ENCODE peak calls at places on chromosomes 7 and 10, in four cellular contexts. One of them, this sample, is unnamed.

GRCh38 chr10:116307450-116307849 is 16.8 kb upstream of the CCDC172 start:
- DNase-seq in H1: no peak
- DNase-seq in mesenchymal stem cell: no peak
- DNase-seq in IMR-90: no peak
- DNase-seq in this sample: no peak

GRCh38 chr7:34128762-34129161 is 223.4 kb downstream of the BMPER start:
- DNase-seq in H1: no peak
- DNase-seq in mesenchymal stem cell: peak
- DNase-seq in IMR-90: peak
- DNase-seq in this sample: no peak

GRCh38 chr10:46106410-46107255 is 60.6 kb upstream of the MSMB start:
- DNase-seq in H1: no peak
- DNase-seq in IMR-90: peak
- DNase-seq in mesenchymal stem cell: peak
- DNase-seq in this sample: peak

GRCh38 chr7:157757211-157757610 is 420.4 kb downstream of the DNAJB6 start:
- DNase-seq in IMR-90: no peak
- DNase-seq in mesenchymal stem cell: no peak
- DNase-seq in H1: no peak
- DNase-seq in this sample: no peak

GRCh38 chr7:542935-543789 is 23.5 kb upstream of the PDGFA start:
- DNase-seq in mesenchymal stem cell: peak
- DNase-seq in H1: no peak
- DNase-seq in IMR-90: peak
- DNase-seq in this sample: peak

GRCh38 chr7:111264111-111264868 is 173.4 kb downstream of the LRRN3 start:
- DNase-seq in IMR-90: no peak
- DNase-seq in mesenchymal stem cell: no peak
- DNase-seq in H1: no peak
- DNase-seq in this sample: no peak

GRCh38 chr10:102420443-102420809 is 210 bp upstream of the FBXL15 start:
- DNase-seq in H1: no peak
- DNase-seq in IMR-90: no peak
- DNase-seq in mesenchymal stem cell: no peak
- DNase-seq in this sample: peak

GRCh38 chr7:22549667-22550513 is 49.9 kb upstream of the STEAP1B start:
- DNase-seq in mesenchymal stem cell: peak
- DNase-seq in H1: peak
- DNase-seq in IMR-90: peak
- DNase-seq in this sample: peak

GRCh38 chr10:43256531-43257209 is 10.2 kb downstream of the RASGEF1A start:
- DNase-seq in IMR-90: no peak
- DNase-seq in H1: no peak
- DNase-seq in mesenchymal stem cell: no peak
- DNase-seq in this sample: no peak

GRCh38 chr10:101400529-101400928 is 46.6 kb downstream of the BTRC start:
- DNase-seq in IMR-90: peak
- DNase-seq in mesenchymal stem cell: no peak
- DNase-seq in H1: no peak
- DNase-seq in this sample: peak

GRCh38 chr10:123597676-123598075 is 68.5 kb upstream of the GPR26 start:
- DNase-seq in mesenchymal stem cell: no peak
- DNase-seq in H1: no peak
- DNase-seq in IMR-90: no peak
- DNase-seq in this sample: no peak

GRCh38 chr7:27161214-27161720 is 4.1 kb downstream of the HOXA9 start:
- DNase-seq in H1: no peak
- DNase-seq in mesenchymal stem cell: no peak
- DNase-seq in IMR-90: no peak
- DNase-seq in this sample: no peak

GRCh38 chr7:27161721-27162547 is 3.4 kb downstream of the HOXA9 start:
- DNase-seq in H1: no peak
- DNase-seq in IMR-90: no peak
- DNase-seq in mesenchymal stem cell: peak
- DNase-seq in this sample: no peak

GRCh38 chr7:27163776-27164380 is 1.5 kb downstream of the HOXA9 start:
- DNase-seq in mesenchymal stem cell: no peak
- DNase-seq in H1: no peak
- DNase-seq in IMR-90: no peak
- DNase-seq in this sample: no peak

GRCh38 chr7:27162930-27163775 is 2.2 kb downstream of the HOXA9 start:
- DNase-seq in IMR-90: no peak
- DNase-seq in mesenchymal stem cell: no peak
- DNase-seq in H1: no peak
- DNase-seq in this sample: no peak

GRCh38 chr7:27162548-27162848 is 2.8 kb downstream of the HOXA9 start:
- DNase-seq in H1: no peak
- DNase-seq in IMR-90: no peak
- DNase-seq in mesenchymal stem cell: no peak
- DNase-seq in this sample: no peak
- H3K4me3 ChIP-seq in H1: no peak
- H3K4me3 ChIP-seq in IMR-90: no peak
- H3K4me3 ChIP-seq in mesenchymal stem cell: peak
- H3K4me3 ChIP-seq in this sample: no peak

GRCh38 chr10:98589691-98590090 is 143.0 kb upstream of the HPS1 start:
- DNase-seq in IMR-90: no peak
- DNase-seq in H1: no peak
- DNase-seq in mesenchymal stem cell: peak
- DNase-seq in this sample: no peak
- H3K27ac ChIP-seq in IMR-90: no peak
- H3K27ac ChIP-seq in H1: no peak
- H3K27ac ChIP-seq in mesenchymal stem cell: no peak
- H3K27ac ChIP-seq in this sample: no peak

GRCh38 chr7:149261829-149262617 is at the start of gene ZNF783:
- DNase-seq in mesenchymal stem cell: peak
- DNase-seq in IMR-90: peak
- DNase-seq in H1: peak
- DNase-seq in this sample: peak

GRCh38 chr7:149266451-149266850 is 4.5 kb downstream of the ZNF783 start:
- DNase-seq in H1: no peak
- DNase-seq in IMR-90: no peak
- DNase-seq in mesenchymal stem cell: no peak
- DNase-seq in this sample: no peak

GRCh38 chr7:149257146-149257545 is 4.8 kb upstream of the ZNF783 start:
- DNase-seq in mesenchymal stem cell: no peak
- DNase-seq in IMR-90: peak
- DNase-seq in H1: no peak
- DNase-seq in this sample: no peak

GRCh38 chr7:149256568-149256967 is 5.4 kb upstream of the ZNF783 start:
- DNase-seq in IMR-90: no peak
- DNase-seq in H1: no peak
- DNase-seq in mesenchymal stem cell: no peak
- DNase-seq in this sample: no peak

GRCh38 chr7:149261321-149261828 is 621 bp upstream of the ZNF783 start:
- DNase-seq in H1: no peak
- DNase-seq in mesenchymal stem cell: peak
- DNase-seq in IMR-90: peak
- DNase-seq in this sample: peak
- H4K8ac ChIP-seq in H1: peak
- H4K8ac ChIP-seq in mesenchymal stem cell: peak
- H4K8ac ChIP-seq in IMR-90: peak
- H4K8ac ChIP-seq in this sample: peak

GRCh38 chr10:125123363-125124113 is 36.8 kb downstream of the CTBP2 start:
- DNase-seq in IMR-90: peak
- DNase-seq in mesenchymal stem cell: peak
- DNase-seq in H1: no peak
- DNase-seq in this sample: no peak
- H3K4me3 ChIP-seq in IMR-90: no peak
- H3K4me3 ChIP-seq in mesenchymal stem cell: peak
- H3K4me3 ChIP-seq in H1: no peak
- H3K4me3 ChIP-seq in this sample: no peak

DNA sequence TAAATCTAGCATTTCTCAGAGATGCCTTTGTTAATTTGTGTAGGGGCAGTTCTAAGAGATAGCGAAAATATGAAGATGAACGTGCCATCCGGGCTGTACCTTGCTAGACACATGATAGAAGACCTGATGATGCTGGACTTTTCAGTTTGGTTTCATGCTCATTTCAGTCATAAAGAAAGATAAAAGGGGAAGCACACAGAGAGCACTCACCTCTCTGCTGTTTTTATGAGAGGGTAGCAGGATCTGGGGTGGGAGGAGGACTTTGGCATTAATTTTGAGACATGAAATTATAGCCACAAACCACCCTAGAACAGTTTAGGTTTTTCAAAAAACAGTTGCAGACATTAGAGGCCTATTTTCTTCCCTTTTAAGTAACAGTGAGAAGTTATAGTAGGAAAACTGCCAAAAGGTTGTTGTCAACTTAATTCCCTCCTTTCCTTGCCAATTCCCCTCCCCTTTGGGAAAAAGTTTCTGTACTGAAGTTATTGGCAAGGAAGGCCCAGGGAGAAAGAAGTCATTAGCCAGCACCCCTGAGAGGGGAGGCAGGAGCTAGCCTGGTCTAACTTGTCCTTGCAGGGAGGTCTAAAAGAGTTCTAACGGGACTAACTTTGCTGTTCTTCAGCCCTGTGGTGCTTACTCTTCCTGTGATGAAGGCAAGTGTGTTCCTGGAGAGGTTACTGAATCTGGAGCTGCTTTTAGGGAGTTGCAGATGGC is 2.7 kb downstream of the ST7 start:
- DNase-seq in IMR-90: no peak
- DNase-seq in H1: no peak
- DNase-seq in mesenchymal stem cell: no peak
- DNase-seq in this sample: no peak
- H3K27ac ChIP-seq in IMR-90: no peak
- H3K27ac ChIP-seq in H1: no peak
- H3K27ac ChIP-seq in mesenchymal stem cell: no peak
- H3K27ac ChIP-seq in this sample: no peak

GRCh38 chr10:29588640-29589421 is 45.9 kb downstream of the SVIL start:
- DNase-seq in mesenchymal stem cell: peak
- DNase-seq in H1: no peak
- DNase-seq in IMR-90: peak
- DNase-seq in this sample: peak
- H4K8ac ChIP-seq in mesenchymal stem cell: peak
- H4K8ac ChIP-seq in H1: no peak
- H4K8ac ChIP-seq in IMR-90: peak
- H4K8ac ChIP-seq in this sample: no peak

DNA sequence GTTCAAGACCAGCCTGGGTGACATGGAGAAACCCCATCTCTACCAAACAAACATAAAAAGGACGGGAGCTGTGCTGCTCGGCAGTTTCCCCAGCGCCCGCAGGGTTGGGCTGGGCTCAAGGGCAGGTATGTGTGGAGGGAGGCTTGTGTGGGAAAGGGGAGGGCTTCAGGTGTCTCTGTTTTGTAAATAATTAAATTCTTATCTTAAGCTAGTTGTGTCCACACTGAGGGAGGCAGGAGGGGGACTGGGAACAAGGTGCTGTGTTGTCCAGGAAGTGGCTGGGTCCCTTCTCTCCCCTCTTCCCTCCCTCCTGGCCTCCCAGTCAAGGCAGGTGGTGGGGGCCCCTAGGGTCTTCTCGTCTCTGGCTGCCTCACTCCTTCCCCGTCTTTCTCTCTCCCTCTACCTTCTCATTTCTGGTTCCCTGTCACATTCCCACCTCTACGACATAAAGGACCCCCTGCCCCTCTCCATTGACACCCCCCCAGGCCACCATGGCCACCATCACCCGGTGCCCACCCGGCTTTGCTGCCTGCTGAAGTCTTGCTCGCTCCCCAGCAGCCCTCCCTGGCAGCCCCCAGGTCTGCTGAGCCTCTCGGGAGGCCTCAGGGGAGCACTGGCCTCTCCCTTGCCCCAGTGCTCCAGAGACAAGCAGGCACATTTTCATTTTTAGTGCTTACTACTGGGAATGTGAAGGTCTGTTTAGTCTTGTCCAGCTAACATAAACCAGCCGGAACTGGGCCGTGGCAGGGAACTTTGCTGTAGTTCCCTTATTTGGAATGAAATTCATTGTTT is 19.3 kb downstream of the NEURL1 start:
- DNase-seq in mesenchymal stem cell: peak
- DNase-seq in IMR-90: no peak
- DNase-seq in H1: no peak
- DNase-seq in this sample: no peak
- H3K4me3 ChIP-seq in mesenchymal stem cell: no peak
- H3K4me3 ChIP-seq in IMR-90: no peak
- H3K4me3 ChIP-seq in H1: no peak
- H3K4me3 ChIP-seq in this sample: no peak

DNA sequence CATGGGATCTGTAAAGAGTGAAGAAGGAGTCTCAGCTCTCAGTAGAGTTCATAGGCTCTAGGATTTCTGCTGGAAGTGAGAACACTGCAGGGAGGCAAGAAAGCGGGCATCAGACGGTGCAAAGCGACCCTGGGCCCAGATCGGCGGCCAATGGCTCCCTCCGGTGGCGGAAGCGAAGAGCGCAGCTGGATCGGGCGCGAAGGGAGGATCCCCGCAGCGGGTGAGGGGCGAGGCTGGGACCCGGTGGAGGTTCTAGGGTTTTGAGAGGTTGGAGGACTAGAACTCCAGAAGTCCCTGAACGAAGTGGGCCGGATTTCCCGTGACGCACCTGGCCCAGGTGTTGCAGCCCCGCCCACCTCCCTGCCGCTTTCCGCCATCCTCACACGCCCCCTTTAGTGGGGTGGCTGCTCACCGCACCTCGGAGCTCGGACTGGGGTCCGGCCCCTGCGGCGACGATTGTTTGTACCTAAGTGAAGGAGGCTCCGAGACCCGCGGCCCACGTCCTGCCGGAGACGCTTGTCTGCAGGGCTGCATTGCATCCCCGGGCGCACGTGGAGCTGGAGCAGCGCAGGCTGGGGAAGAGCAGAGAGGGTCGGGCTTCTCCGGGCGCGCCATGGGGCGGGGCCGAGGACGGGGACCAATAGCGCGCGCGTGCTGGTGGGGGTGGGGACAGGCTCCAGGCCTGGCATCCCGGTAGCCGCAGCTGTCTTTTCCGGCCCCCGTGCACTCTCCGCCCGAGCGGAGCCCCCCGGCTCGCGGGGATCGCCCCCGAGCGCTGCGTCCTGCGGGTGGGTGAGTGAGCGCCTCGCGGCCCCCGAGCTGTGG is at the start of gene SLC12A9:
- DNase-seq in mesenchymal stem cell: peak
- DNase-seq in H1: no peak
- DNase-seq in IMR-90: peak
- DNase-seq in this sample: peak
- H3K27ac ChIP-seq in mesenchymal stem cell: no peak
- H3K27ac ChIP-seq in H1: peak
- H3K27ac ChIP-seq in IMR-90: peak
- H3K27ac ChIP-seq in this sample: peak

DNA sequence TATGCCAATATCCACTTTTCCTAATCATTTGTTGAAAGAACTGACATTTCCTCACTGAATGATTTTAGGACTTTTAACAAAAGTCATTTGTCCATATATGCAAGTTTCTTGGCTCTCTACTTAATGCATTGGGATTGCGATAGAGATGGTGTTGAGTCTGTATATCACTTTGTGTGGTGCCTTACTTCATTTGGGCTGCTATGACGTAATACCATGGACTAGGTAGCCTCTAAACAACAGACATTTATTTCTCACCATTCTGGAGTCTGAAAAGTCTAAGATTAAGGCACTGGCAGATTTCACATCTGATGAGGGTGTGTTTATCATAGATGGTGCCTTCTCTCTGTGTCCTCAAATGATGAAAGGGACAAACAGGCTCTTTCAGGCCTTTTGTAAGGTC is 342.6 kb downstream of the DPP6 start:
- DNase-seq in H1: no peak
- DNase-seq in mesenchymal stem cell: no peak
- DNase-seq in IMR-90: no peak
- DNase-seq in this sample: no peak
- H4K8ac ChIP-seq in H1: no peak
- H4K8ac ChIP-seq in mesenchymal stem cell: no peak
- H4K8ac ChIP-seq in IMR-90: no peak
- H4K8ac ChIP-seq in this sample: no peak

GRCh38 chr7:105164751-105165150 is 150.7 kb downstream of the KMT2E start:
- DNase-seq in H1: no peak
- DNase-seq in mesenchymal stem cell: no peak
- DNase-seq in IMR-90: no peak
- DNase-seq in this sample: no peak
- H3K4me3 ChIP-seq in H1: no peak
- H3K4me3 ChIP-seq in mesenchymal stem cell: no peak
- H3K4me3 ChIP-seq in IMR-90: no peak
- H3K4me3 ChIP-seq in this sample: no peak

This sample was measured in mesendoderm.